ENCODE peak calls at places on chromosomes 5 and 9, in nine cellular contexts. One of them, this sample, is unnamed.

GRCh38 chr5:176548967-176549444 is at the start of gene CDHR2:
- DNase-seq in CD8-positive, alpha-beta memory T cell: no peak
- DNase-seq in AG04450: no peak
- DNase-seq in transverse colon: peak; percentile 68
- DNase-seq in tibial artery: no peak
- DNase-seq in sigmoid colon: no peak
- DNase-seq in GM23248: no peak
- DNase-seq in endothelial cell of umbilical vein: no peak
- DNase-seq in psoas muscle: no peak
- DNase-seq in this sample: no peak

GRCh38 chr5:135973323-135974018 is 18.7 kb upstream of the LECT2 start:
- DNase-seq in CD8-positive, alpha-beta memory T cell: no peak
- DNase-seq in AG04450: no peak
- DNase-seq in transverse colon: no peak
- DNase-seq in tibial artery: no peak
- DNase-seq in sigmoid colon: no peak
- DNase-seq in GM23248: peak; percentile 90
- DNase-seq in endothelial cell of umbilical vein: no peak
- DNase-seq in psoas muscle: peak; percentile 62
- DNase-seq in this sample: no peak

GRCh38 chr5:111997308-111998159 is 240.5 kb upstream of the NREP start:
- DNase-seq in CD8-positive, alpha-beta memory T cell: no peak
- DNase-seq in AG04450: peak; percentile 99
- DNase-seq in transverse colon: no peak
- DNase-seq in tibial artery: no peak
- DNase-seq in sigmoid colon: no peak
- DNase-seq in GM23248: peak; percentile 100
- DNase-seq in endothelial cell of umbilical vein: no peak
- DNase-seq in psoas muscle: no peak
- DNase-seq in this sample: peak; percentile 96

GRCh38 chr5:52010430-52010829 is 627.2 kb downstream of the ISL1 start:
- DNase-seq in CD8-positive, alpha-beta memory T cell: no peak
- DNase-seq in AG04450: no peak
- DNase-seq in transverse colon: no peak
- DNase-seq in tibial artery: no peak
- DNase-seq in sigmoid colon: no peak
- DNase-seq in GM23248: no peak
- DNase-seq in endothelial cell of umbilical vein: no peak
- DNase-seq in psoas muscle: no peak
- DNase-seq in this sample: no peak

GRCh38 chr9:15246243-15246642 is 60.8 kb downstream of the TTC39B start:
- DNase-seq in CD8-positive, alpha-beta memory T cell: no peak
- DNase-seq in AG04450: no peak
- DNase-seq in transverse colon: no peak
- DNase-seq in tibial artery: no peak
- DNase-seq in sigmoid colon: no peak
- DNase-seq in GM23248: no peak
- DNase-seq in endothelial cell of umbilical vein: no peak
- DNase-seq in psoas muscle: no peak
- DNase-seq in this sample: no peak

GRCh38 chr9:77597057-77597456 is 51.1 kb downstream of the GNA14 start:
- DNase-seq in CD8-positive, alpha-beta memory T cell: no peak
- DNase-seq in AG04450: no peak
- DNase-seq in transverse colon: no peak
- DNase-seq in tibial artery: no peak
- DNase-seq in sigmoid colon: no peak
- DNase-seq in GM23248: no peak
- DNase-seq in endothelial cell of umbilical vein: peak; percentile 56
- DNase-seq in psoas muscle: no peak
- DNase-seq in this sample: no peak

GRCh38 chr9:129549684-129550083 is 71.2 kb downstream of the C9orf50 start:
- DNase-seq in CD8-positive, alpha-beta memory T cell: no peak
- DNase-seq in AG04450: no peak
- DNase-seq in transverse colon: peak; percentile 20
- DNase-seq in tibial artery: peak; percentile 81
- DNase-seq in sigmoid colon: peak; percentile 81
- DNase-seq in GM23248: peak; percentile 69
- DNase-seq in endothelial cell of umbilical vein: no peak
- DNase-seq in psoas muscle: no peak
- DNase-seq in this sample: no peak

GRCh38 chr5:26828294-26828693 is 210.1 kb downstream of the CDH9 start:
- DNase-seq in CD8-positive, alpha-beta memory T cell: no peak
- DNase-seq in AG04450: no peak
- DNase-seq in transverse colon: no peak
- DNase-seq in tibial artery: no peak
- DNase-seq in sigmoid colon: no peak
- DNase-seq in GM23248: no peak
- DNase-seq in endothelial cell of umbilical vein: no peak
- DNase-seq in psoas muscle: no peak
- DNase-seq in this sample: no peak

GRCh38 chr5:178690208-178690607 is 40.3 kb downstream of the ZNF354A start:
- DNase-seq in CD8-positive, alpha-beta memory T cell: no peak
- DNase-seq in AG04450: no peak
- DNase-seq in transverse colon: no peak
- DNase-seq in tibial artery: no peak
- DNase-seq in sigmoid colon: no peak
- DNase-seq in GM23248: peak; percentile 12
- DNase-seq in endothelial cell of umbilical vein: no peak
- DNase-seq in psoas muscle: no peak
- DNase-seq in this sample: peak; percentile 91

GRCh38 chr5:132272341-132273210 is 15.1 kb downstream of the PDLIM4 start:
- DNase-seq in CD8-positive, alpha-beta memory T cell: peak; percentile 69
- DNase-seq in AG04450: no peak
- DNase-seq in transverse colon: peak; percentile 73
- DNase-seq in tibial artery: peak; percentile 77
- DNase-seq in sigmoid colon: peak; percentile 79
- DNase-seq in GM23248: peak; percentile 56
- DNase-seq in endothelial cell of umbilical vein: peak; percentile 70
- DNase-seq in psoas muscle: peak; percentile 75
- DNase-seq in this sample: peak; percentile 56

DNA sequence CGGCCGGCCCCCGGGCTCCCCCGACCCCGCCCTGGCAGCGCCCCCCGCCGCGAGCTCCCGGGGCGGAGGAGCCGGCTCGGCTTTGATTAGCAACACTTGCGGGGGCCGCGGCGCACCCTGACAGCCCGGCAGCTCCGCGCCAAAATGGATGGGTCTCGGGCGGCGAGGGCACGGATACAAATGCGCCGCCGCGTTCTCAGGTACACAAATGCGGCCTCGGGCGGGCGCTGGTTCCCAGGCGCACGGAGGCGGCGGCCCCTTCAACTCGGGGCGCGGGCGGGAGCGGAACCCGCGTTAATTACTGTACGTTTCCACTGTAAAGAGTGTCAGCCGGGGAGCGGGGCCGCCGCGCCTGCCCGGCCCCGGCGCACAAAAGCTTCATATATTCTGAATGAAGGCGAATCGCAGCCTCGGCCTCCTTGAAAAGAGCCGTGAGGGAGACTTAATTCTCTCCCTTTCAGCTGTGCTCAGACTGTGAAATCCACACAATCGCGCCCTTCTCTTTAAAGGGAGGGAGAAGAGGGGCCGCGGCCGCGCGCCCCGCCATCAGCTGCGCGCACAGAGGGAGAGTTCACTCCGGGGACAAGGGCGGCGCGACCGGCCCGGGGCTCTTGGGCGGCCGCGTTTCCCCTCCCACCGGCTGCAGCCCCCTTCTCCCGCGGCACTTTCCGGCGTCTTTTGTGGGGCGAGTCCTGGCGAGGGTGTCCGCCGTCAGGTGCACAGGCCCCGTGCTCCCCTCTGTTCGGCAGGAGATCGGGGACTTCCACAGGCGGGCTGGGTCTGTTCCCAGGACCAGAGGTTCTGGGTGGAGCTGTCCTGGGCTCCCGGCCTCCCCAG is 27.0 kb downstream of the MSX2 start:
- DNase-seq in CD8-positive, alpha-beta memory T cell: no peak
- DNase-seq in AG04450: no peak
- DNase-seq in transverse colon: no peak
- DNase-seq in tibial artery: no peak
- DNase-seq in sigmoid colon: no peak
- DNase-seq in GM23248: peak; percentile 52
- DNase-seq in endothelial cell of umbilical vein: no peak
- DNase-seq in psoas muscle: peak; percentile 50
- DNase-seq in this sample: no peak
- H3K4me3 ChIP-seq in CD8-positive, alpha-beta memory T cell: no peak overlapping the region
- H3K4me3 ChIP-seq in AG04450: peak overlapping the region; percentile 55
- H3K4me3 ChIP-seq in transverse colon: no peak overlapping the region
- H3K4me3 ChIP-seq in tibial artery: peak overlapping the region; percentile 38
- H3K4me3 ChIP-seq in sigmoid colon: peak overlapping the region; percentile 17
- H3K4me3 ChIP-seq in GM23248: peak overlapping the region; percentile 77
- H3K4me3 ChIP-seq in endothelial cell of umbilical vein: no peak overlapping the region
- H3K4me3 ChIP-seq in psoas muscle: peak overlapping the region; percentile 57
- H3K4me3 ChIP-seq in this sample: peak overlapping the region; percentile 57

GRCh38 chr9:32431196-32431595 is 46.8 kb downstream of the ACO1 start:
- DNase-seq in CD8-positive, alpha-beta memory T cell: no peak
- DNase-seq in AG04450: no peak
- DNase-seq in transverse colon: no peak
- DNase-seq in tibial artery: no peak
- DNase-seq in sigmoid colon: no peak
- DNase-seq in GM23248: peak; percentile 14
- DNase-seq in endothelial cell of umbilical vein: no peak
- DNase-seq in psoas muscle: no peak
- DNase-seq in this sample: no peak
- H3K27ac ChIP-seq in CD8-positive, alpha-beta memory T cell: no peak overlapping the region
- H3K27ac ChIP-seq in AG04450: peak overlapping the region; percentile 62
- H3K27ac ChIP-seq in transverse colon: no peak overlapping the region
- H3K27ac ChIP-seq in tibial artery: peak overlapping the region; percentile 43
- H3K27ac ChIP-seq in sigmoid colon: no peak overlapping the region
- H3K27ac ChIP-seq in GM23248: peak overlapping the region; percentile 31
- H3K27ac ChIP-seq in endothelial cell of umbilical vein: peak overlapping the region; percentile 93
- H3K27ac ChIP-seq in psoas muscle: no peak overlapping the region
- H3K27ac ChIP-seq in this sample: no peak overlapping the region

GRCh38 chr5:14141764-14142163 is 1.4 kb upstream of the TRIO start:
- DNase-seq in CD8-positive, alpha-beta memory T cell: no peak
- DNase-seq in AG04450: no peak
- DNase-seq in transverse colon: no peak
- DNase-seq in tibial artery: no peak
- DNase-seq in sigmoid colon: no peak
- DNase-seq in GM23248: no peak
- DNase-seq in endothelial cell of umbilical vein: no peak
- DNase-seq in psoas muscle: no peak
- DNase-seq in this sample: no peak
- H3K4me3 ChIP-seq in CD8-positive, alpha-beta memory T cell: no peak overlapping the region
- H3K4me3 ChIP-seq in AG04450: peak overlapping the region; percentile 84
- H3K4me3 ChIP-seq in transverse colon: no peak overlapping the region
- H3K4me3 ChIP-seq in tibial artery: no peak overlapping the region
- H3K4me3 ChIP-seq in sigmoid colon: no peak overlapping the region
- H3K4me3 ChIP-seq in GM23248: peak overlapping the region; percentile 78
- H3K4me3 ChIP-seq in endothelial cell of umbilical vein: no peak overlapping the region
- H3K4me3 ChIP-seq in psoas muscle: peak overlapping the region; percentile 83
- H3K4me3 ChIP-seq in this sample: peak overlapping the region; percentile 77

GRCh38 chr9:137723396-137724113 is 104.8 kb downstream of the EHMT1 start:
- DNase-seq in CD8-positive, alpha-beta memory T cell: peak; percentile 66
- DNase-seq in AG04450: no peak
- DNase-seq in transverse colon: no peak
- DNase-seq in tibial artery: no peak
- DNase-seq in sigmoid colon: no peak
- DNase-seq in GM23248: no peak
- DNase-seq in endothelial cell of umbilical vein: no peak
- DNase-seq in psoas muscle: no peak
- DNase-seq in this sample: no peak

GRCh38 chr9:137725598-137725997 is 106.8 kb downstream of the EHMT1 start:
- DNase-seq in CD8-positive, alpha-beta memory T cell: no peak
- DNase-seq in AG04450: no peak
- DNase-seq in transverse colon: no peak
- DNase-seq in tibial artery: no peak
- DNase-seq in sigmoid colon: no peak
- DNase-seq in GM23248: no peak
- DNase-seq in endothelial cell of umbilical vein: no peak
- DNase-seq in psoas muscle: no peak
- DNase-seq in this sample: no peak

GRCh38 chr9:137724818-137725240 is 106.0 kb downstream of the EHMT1 start:
- DNase-seq in CD8-positive, alpha-beta memory T cell: no peak
- DNase-seq in AG04450: no peak
- DNase-seq in transverse colon: no peak
- DNase-seq in tibial artery: no peak
- DNase-seq in sigmoid colon: no peak
- DNase-seq in GM23248: no peak
- DNase-seq in endothelial cell of umbilical vein: no peak
- DNase-seq in psoas muscle: no peak
- DNase-seq in this sample: no peak

GRCh38 chr9:137722481-137722880 is 103.7 kb downstream of the EHMT1 start:
- DNase-seq in CD8-positive, alpha-beta memory T cell: no peak
- DNase-seq in AG04450: no peak
- DNase-seq in transverse colon: no peak
- DNase-seq in tibial artery: no peak
- DNase-seq in sigmoid colon: no peak
- DNase-seq in GM23248: no peak
- DNase-seq in endothelial cell of umbilical vein: no peak
- DNase-seq in psoas muscle: no peak
- DNase-seq in this sample: no peak

DNA sequence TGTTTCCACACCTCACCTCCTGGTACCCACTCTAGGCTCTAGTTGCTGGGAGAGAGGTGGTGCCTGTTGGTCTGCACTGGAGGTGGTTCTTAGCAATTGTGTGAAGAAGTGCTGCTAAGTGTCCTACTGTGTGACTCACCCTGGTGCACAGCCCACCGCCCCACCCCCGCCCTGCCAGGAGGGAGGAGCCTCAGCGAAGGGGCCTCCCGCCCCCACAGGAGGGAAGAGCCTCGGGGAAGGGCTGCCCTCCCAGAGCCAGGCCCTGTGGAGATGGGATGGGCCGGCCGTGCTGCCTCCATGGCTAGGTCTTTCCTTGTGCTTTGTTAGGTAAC is 105.3 kb downstream of the EHMT1 start:
- DNase-seq in CD8-positive, alpha-beta memory T cell: no peak
- DNase-seq in AG04450: no peak
- DNase-seq in transverse colon: no peak
- DNase-seq in tibial artery: no peak
- DNase-seq in sigmoid colon: no peak
- DNase-seq in GM23248: peak; percentile 30
- DNase-seq in endothelial cell of umbilical vein: no peak
- DNase-seq in psoas muscle: no peak
- DNase-seq in this sample: no peak
- H3K27ac ChIP-seq in CD8-positive, alpha-beta memory T cell: no peak overlapping the region
- H3K27ac ChIP-seq in AG04450: no peak overlapping the region
- H3K27ac ChIP-seq in transverse colon: no peak overlapping the region
- H3K27ac ChIP-seq in tibial artery: no peak overlapping the region
- H3K27ac ChIP-seq in sigmoid colon: no peak overlapping the region
- H3K27ac ChIP-seq in GM23248: no peak overlapping the region
- H3K27ac ChIP-seq in endothelial cell of umbilical vein: no peak overlapping the region
- H3K27ac ChIP-seq in psoas muscle: peak overlapping the region; percentile 30
- H3K27ac ChIP-seq in this sample: no peak overlapping the region

This sample was measured in PC-3.